ENCODE peak calls at places on chromosomes 12 and 14, in nine cellular contexts. D is iPS-NIHi11, V is ureter, L is pancreas, M is left ventricle myocardium superior, I is NCI-H1092, N is non-pigmented ciliary epithelial cell, E is M059J, W is pons. X is an unnamed sample.

GRCh38 chr12:78489990-78490389 is 374.6 kb upstream of the SYT1 start:
- DNase-seq in D (no peak), V (no peak), L (no peak), M (no peak), I (no peak), N (no peak), E (no peak), W (no peak), X (no peak)

GRCh38 chr12:55908726-55909512 is 18.8 kb downstream of the PYM1 start:
- DNase-seq in D (no peak), V (no peak), L (no peak), M (no peak), I (no peak), N (no peak), E (no peak), W (peak), X (no peak)

GRCh38 chr12:92987846-92988621 is 58.9 kb upstream of the EEA1 start:
- DNase-seq in D (peak), V (peak), L (no peak), M (peak), I (no peak), N (no peak), E (no peak), W (peak), X (no peak)

GRCh38 chr14:72247896-72248295 is 315.7 kb downstream of the RGS6 start:
- DNase-seq in D (no peak), V (no peak), L (no peak), M (no peak), I (no peak), N (no peak), E (no peak), W (no peak), X (no peak)

GRCh38 chr14:56120091-56120632 is 2.0 kb downstream of the PELI2 start:
- DNase-seq in D (no peak), V (no peak), L (no peak), M (no peak), I (no peak), N (no peak), E (peak), W (peak), X (peak)

GRCh38 chr14:73943083-73943482 is 6.8 kb downstream of the FAM161B start:
- DNase-seq in D (no peak), V (peak), L (no peak), M (no peak), I (no peak), N (peak), E (peak), W (peak), X (peak)

GRCh38 chr12:4849024-4849594 is 60.6 kb upstream of the KCNA1 start:
- DNase-seq in D (peak), V (no peak), L (no peak), M (no peak), I (no peak), N (no peak), E (no peak), W (peak), X (peak)

GRCh38 chr14:65958664-65959562 is 527.3 kb upstream of the CCDC196 start:
- DNase-seq in D (peak), V (no peak), L (no peak), M (no peak), I (peak), N (no peak), E (peak), W (peak), X (peak)

GRCh38 chr12:114430306-114430705 is 24.4 kb upstream of the TBX5 start:
- DNase-seq in D (no peak), V (no peak), L (no peak), M (no peak), I (no peak), N (peak), E (peak), W (no peak), X (no peak)

GRCh38 chr12:84856156-84856900 is 56.3 kb downstream of the SLC6A15 start:
- DNase-seq in D (no peak), V (no peak), L (no peak), M (no peak), I (no peak), N (peak), E (no peak), W (no peak), X (peak)

GRCh38 chr12:58349161-58349560 is 407.8 kb downstream of the ATP23 start:
- DNase-seq in D (no peak), V (no peak), L (no peak), M (no peak), I (no peak), N (no peak), E (no peak), W (no peak), X (no peak)

GRCh38 chr12:109268896-109269295 is 40.2 kb downstream of the FOXN4 start:
- DNase-seq in D (no peak), V (no peak), L (no peak), M (no peak), I (no peak), N (no peak), E (no peak), W (no peak), X (no peak)

GRCh38 chr12:124592481-124593160 is 25.2 kb upstream of the NCOR2 start:
- DNase-seq in D (no peak), V (no peak), L (no peak), M (no peak), I (no peak), N (no peak), E (no peak), W (peak), X (no peak)

GRCh38 chr12:102478416-102479098 is 1.8 kb downstream of the IGF1 start:
- DNase-seq in D (peak), V (no peak), L (no peak), M (no peak), I (no peak), N (no peak), E (peak), W (peak), X (peak)

GRCh38 chr12:70068743-70069142 is 174.5 kb upstream of the CNOT2 start:
- DNase-seq in D (no peak), V (no peak), L (no peak), M (no peak), I (no peak), N (no peak), E (no peak), W (peak), X (no peak)

GRCh38 chr12:60021235-60021634 is 425.4 kb downstream of the SLC16A7 start:
- DNase-seq in D (no peak), V (no peak), L (no peak), M (no peak), I (no peak), N (no peak), E (no peak), W (no peak), X (no peak)

GRCh38 chr14:64726585-64726890 is 22.3 kb downstream of the PLEKHG3 start:
- DNase-seq in D (no peak), V (peak), L (peak), M (no peak), I (no peak), N (no peak), E (peak), W (no peak), X (peak)

GRCh38 chr12:50603817-50604639 is 99.2 kb downstream of the DIP2B start:
- DNase-seq in D (no peak), V (no peak), L (no peak), M (peak), I (no peak), N (no peak), E (peak), W (no peak), X (no peak)

GRCh38 chr12:544941-545635 is 85.3 kb downstream of the B4GALNT3 start:
- DNase-seq in D (no peak), V (no peak), L (no peak), M (no peak), I (no peak), N (no peak), E (no peak), W (no peak), X (no peak)

GRCh38 chr14:59356783-59357182 is 108.4 kb downstream of the GPR135 start:
- DNase-seq in D (no peak), V (no peak), L (no peak), M (no peak), I (no peak), N (no peak), E (no peak), W (no peak), X (no peak)

GRCh38 chr12:132711169-132711843 is 664 bp downstream of the PGAM5 start:
- DNase-seq in D (no peak), V (no peak), L (no peak), M (no peak), I (no peak), N (no peak), E (no peak), W (no peak), X (peak)

GRCh38 chr12:119843100-119843499 is 34.0 kb downstream of the CIT start:
- DNase-seq in D (peak), V (no peak), L (no peak), M (no peak), I (no peak), N (no peak), E (peak), W (peak), X (no peak)

GRCh38 chr14:105091335-105092123 is 26.3 kb upstream of the GPR132 start:
- DNase-seq in D (no peak), V (peak), L (peak), M (peak), I (no peak), N (no peak), E (peak), W (no peak), X (peak)

GRCh38 chr12:38823743-38824142 is 81.6 kb downstream of the CPNE8 start:
- DNase-seq in D (no peak), V (no peak), L (no peak), M (no peak), I (no peak), N (no peak), E (peak), W (no peak), X (peak)

GRCh38 chr14:31109257-31109656 is 83.1 kb upstream of the STRN3 start:
- DNase-seq in D (no peak), V (no peak), L (no peak), M (no peak), I (no peak), N (no peak), E (no peak), W (no peak), X (no peak)

GRCh38 chr12:93183940-93184663 is 193.6 kb upstream of the NUDT4 start:
- DNase-seq in D (no peak), V (peak), L (no peak), M (peak), I (no peak), N (no peak), E (no peak), W (peak), X (peak)

GRCh38 chr12:69873429-69873828 is 48.4 kb downstream of the MYRFL start:
- DNase-seq in D (no peak), V (no peak), L (no peak), M (no peak), I (no peak), N (no peak), E (no peak), W (no peak), X (no peak)

GRCh38 chr12:10354071-10354470 is 35.8 kb downstream of the KLRK1 start:
- DNase-seq in D (no peak), V (no peak), L (no peak), M (no peak), I (no peak), N (no peak), E (no peak), W (no peak), X (no peak)

GRCh38 chr14:77000340-77001235 is 27.9 kb downstream of the IRF2BPL start:
- DNase-seq in D (no peak), V (no peak), L (no peak), M (peak), I (no peak), N (no peak), E (peak), W (peak), X (peak)

GRCh38 chr12:124388679-124389536 is 94.0 kb downstream of the RFLNA start:
- DNase-seq in D (peak), V (peak), L (peak), M (peak), I (peak), N (peak), E (peak), W (peak), X (peak)

GRCh38 chr12:43029971-43030370 is 440.4 kb upstream of the PRICKLE1 start:
- DNase-seq in D (no peak), V (no peak), L (no peak), M (no peak), I (no peak), N (no peak), E (peak), W (no peak), X (no peak)

GRCh38 chr12:64450711-64451486 is 1.0 kb upstream of the TBK1 start:
- DNase-seq in D (peak), V (no peak), L (no peak), M (no peak), I (no peak), N (no peak), E (peak), W (peak), X (peak)

GRCh38 chr14:105023144-105023543 is 2.3 kb upstream of the CDCA4 start:
- DNase-seq in D (no peak), V (no peak), L (no peak), M (no peak), I (no peak), N (no peak), E (peak), W (no peak), X (no peak)